ENCODE peak calls at places on chromosome 11, in six cellular contexts. C is glomerular endothelial cell, Q is hypothalamus, A is BJ, E is pulmonary artery endothelial cell, P is NCI-H1092. J is an unnamed sample.

GRCh38 chr11:71252782-71253730 is 679 bp upstream of the SHANK2 start:
- DNase-seq in C (no peak), Q (no peak), A (no peak), E (no peak), P (no peak), J (peak; percentile 76)

GRCh38 chr11:79173615-79174014 is 267.2 kb downstream of the TENM4 start:
- DNase-seq in C (no peak), Q (no peak), A (peak; percentile 47), E (no peak), P (no peak), J (no peak)

GRCh38 chr11:862028-862703 is 19.5 kb downstream of the TSPAN4 start:
- DNase-seq in C (no peak), Q (no peak), A (no peak), E (no peak), P (no peak), J (no peak)

GRCh38 chr11:79375818-79376550 is 64.8 kb downstream of the TENM4 start:
- DNase-seq in C (no peak), Q (no peak), A (no peak), E (no peak), P (no peak), J (no peak)

GRCh38 chr11:64285885-64286800 is 495 bp downstream of the GPR137 start:
- DNase-seq in C (no peak), Q (no peak), A (no peak), E (no peak), P (peak; percentile 34), J (peak; percentile 72)

GRCh38 chr11:2265854-2266585 is 4.4 kb downstream of the ASCL2 start:
- DNase-seq in C (no peak), Q (no peak), A (no peak), E (no peak), P (no peak), J (no peak)

GRCh38 chr11:2293396-2294339 is 8.1 kb downstream of the C11orf21 start:
- DNase-seq in C (no peak), Q (no peak), A (no peak), E (no peak), P (no peak), J (peak; percentile 13)

GRCh38 chr11:122879785-122880184 is 2.8 kb upstream of the JHY start:
- DNase-seq in C (no peak), Q (no peak), A (no peak), E (no peak), P (peak; percentile 83), J (no peak)

GRCh38 chr11:12079726-12080556 is 30.4 kb upstream of the MICAL2 start:
- DNase-seq in C (peak; percentile 91), Q (no peak), A (peak; percentile 98), E (peak; percentile 87), P (no peak), J (no peak)